ENCODE peak calls at places on chromosomes 3 and 15, in nine cellular contexts. O is effector CD8-positive, alpha-beta T cell; M is WTC11; K is activated T-cell treated with anti-CD3 and anti-CD28 coated beads, Interleukin-2, amount 50 U/mL, for 1 hour; U is sigmoid colon; N is amygdala; Q is glutamatergic neuron; W is type B pancreatic cell; D is neural progenitor cell. V is an unnamed sample.

GRCh38 chr3:116339441-116340028 is 105.8 kb downstream of the LSAMP start:
- DNase-seq in O (no peak), M (no peak), K (no peak), U (peak), N (no peak), Q (no peak), W (no peak), D (no peak), V (no peak)

GRCh38 chr15:41557673-41558399 is 1.2 kb upstream of the TYRO3 start:
- DNase-seq in O (peak), M (peak), K (peak), U (peak), N (peak), Q (peak), W (peak), D (peak), V (peak)

GRCh38 chr3:16839271-16840110 is 45.3 kb upstream of the PLCL2 start:
- DNase-seq in O (no peak), M (peak), K (no peak), U (no peak), N (no peak), Q (peak), W (no peak), D (peak), V (no peak)

GRCh38 chr15:28895146-28895545 is 9.4 kb downstream of the APBA2 start:
- DNase-seq in O (no peak), M (no peak), K (no peak), U (peak), N (no peak), Q (no peak), W (no peak), D (no peak), V (no peak)

GRCh38 chr15:58043192-58043903 is 22.2 kb downstream of the ALDH1A2 start:
- DNase-seq in O (no peak), M (peak), K (peak), U (no peak), N (no peak), Q (peak), W (no peak), D (peak), V (no peak)

GRCh38 chr3:150117076-150117475 is 146.4 kb upstream of the PFN2 start:
- DNase-seq in O (no peak), M (no peak), K (no peak), U (no peak), N (no peak), Q (no peak), W (no peak), D (no peak), V (no peak)

GRCh38 chr3:105827959-105828358 is 40.9 kb downstream of the CBLB start:
- DNase-seq in O (no peak), M (no peak), K (no peak), U (peak), N (no peak), Q (peak), W (no peak), D (no peak), V (no peak)

GRCh38 chr15:78629031-78629715 is 8.4 kb upstream of the CHRNA3 start:
- DNase-seq in O (no peak), M (no peak), K (no peak), U (no peak), N (no peak), Q (no peak), W (no peak), D (no peak), V (no peak)

GRCh38 chr15:71116942-71117341 is 1.7 kb downstream of the THSD4 start:
- DNase-seq in O (no peak), M (no peak), K (no peak), U (no peak), N (no peak), Q (no peak), W (no peak), D (no peak), V (no peak)

GRCh38 chr3:154060606-154061380 is 60.4 kb upstream of the ARHGEF26 start:
- DNase-seq in O (no peak), M (no peak), K (no peak), U (no peak), N (no peak), Q (no peak), W (no peak), D (no peak), V (no peak)

GRCh38 chr3:195800240-195800639 is 11.5 kb downstream of the MUC4 start:
- DNase-seq in O (no peak), M (no peak), K (no peak), U (no peak), N (no peak), Q (no peak), W (no peak), D (no peak), V (no peak)

GRCh38 chr15:56428821-56429458 is 36.0 kb downstream of the MNS1 start:
- DNase-seq in O (no peak), M (no peak), K (no peak), U (no peak), N (no peak), Q (no peak), W (no peak), D (peak), V (peak)

GRCh38 chr15:62622775-62623174 is 419.8 kb upstream of the TPM1 start:
- DNase-seq in O (no peak), M (no peak), K (no peak), U (no peak), N (no peak), Q (no peak), W (no peak), D (no peak), V (no peak)

GRCh38 chr3:127003601-127004280 is 20.8 kb downstream of the PLXNA1 start:
- DNase-seq in O (no peak), M (no peak), K (no peak), U (no peak), N (no peak), Q (no peak), W (no peak), D (no peak), V (no peak)

GRCh38 chr3:102161362-102162006 is 273.3 kb upstream of the ZPLD1 start:
- DNase-seq in O (no peak), M (no peak), K (no peak), U (no peak), N (no peak), Q (no peak), W (no peak), D (no peak), V (no peak)

GRCh38 chr3:125165189-125165947 is 47.2 kb downstream of the SLC12A8 start:
- DNase-seq in O (no peak), M (peak), K (no peak), U (no peak), N (no peak), Q (peak), W (no peak), D (peak), V (no peak)

GRCh38 chr3:11604139-11604895 is 39.4 kb downstream of the VGLL4 start:
- DNase-seq in O (no peak), M (no peak), K (no peak), U (no peak), N (no peak), Q (no peak), W (no peak), D (no peak), V (no peak)

GRCh38 chr3:143998266-143998665 is 26.6 kb downstream of the DIPK2A start:
- DNase-seq in O (no peak), M (no peak), K (no peak), U (no peak), N (no peak), Q (no peak), W (no peak), D (no peak), V (no peak)

GRCh38 chr3:59429203-59429602 is 379.4 kb upstream of the CFAP20DC start:
- DNase-seq in O (no peak), M (no peak), K (no peak), U (no peak), N (no peak), Q (no peak), W (no peak), D (no peak), V (no peak)

GRCh38 chr3:99972380-99973104 is 141.8 kb downstream of the FILIP1L start:
- DNase-seq in O (no peak), M (no peak), K (no peak), U (no peak), N (no peak), Q (no peak), W (no peak), D (no peak), V (peak)

GRCh38 chr3:11138371-11138770 is 15.9 kb upstream of the HRH1 start:
- DNase-seq in O (no peak), M (no peak), K (no peak), U (no peak), N (no peak), Q (no peak), W (no peak), D (no peak), V (no peak)

GRCh38 chr15:77784361-77785292 is 151.9 kb upstream of the LINGO1 start:
- DNase-seq in O (no peak), M (peak), K (no peak), U (no peak), N (no peak), Q (peak), W (no peak), D (peak), V (no peak)

GRCh38 chr3:10824468-10824867 is 8.4 kb downstream of the SLC6A11 start:
- DNase-seq in O (no peak), M (no peak), K (no peak), U (no peak), N (no peak), Q (no peak), W (no peak), D (no peak), V (no peak)

GRCh38 chr3:105866656-105867653 is 1.9 kb downstream of the CBLB start:
- DNase-seq in O (peak), M (no peak), K (peak), U (peak), N (no peak), Q (peak), W (no peak), D (peak), V (no peak)

V was measured in SHP77.